ENCODE peak calls at places on chromosomes 6 and 20, in eight cellular contexts. T is Karpas-422, J is neural progenitor cell, S is tibial nerve, K is psoas muscle, B is thoracic aorta, P is stomach, Y is OCI-LY7. X is an unnamed sample.

GRCh38 chr6:14881399-14881798 is 364.5 kb upstream of the JARID2 start:
- DNase-seq in T (no peak), J (no peak), S (no peak), K (no peak), B (no peak), P (no peak), Y (no peak), X (no peak)

GRCh38 chr6:73694711-73695411 is 1.1 kb upstream of the CD109 start:
- DNase-seq in T (no peak), J (no peak), S (no peak), K (no peak), B (no peak), P (no peak), Y (no peak), X (no peak)

GRCh38 chr6:15358579-15359327 is 112.9 kb downstream of the JARID2 start:
- DNase-seq in T (no peak), J (no peak), S (no peak), K (no peak), B (no peak), P (no peak), Y (peak; percentile 35), X (no peak)

GRCh38 chr6:143449731-143450452 is 603 bp downstream of the ADAT2 start:
- DNase-seq in T (peak; percentile 78), J (peak; percentile 30), S (peak; percentile 11), K (peak; percentile 44), B (no peak), P (no peak), Y (peak; percentile 51), X (no peak)

GRCh38 chr20:52179331-52180166 is 12.0 kb downstream of the ZFP64 start:
- DNase-seq in T (no peak), J (no peak), S (no peak), K (no peak), B (no peak), P (no peak), Y (no peak), X (no peak)

GRCh38 chr20:2210646-2211556 is 84.9 kb upstream of the TGM3 start:
- DNase-seq in T (peak; percentile 69), J (peak; percentile 33), S (peak; percentile 25), K (no peak), B (no peak), P (no peak), Y (no peak), X (no peak)

GRCh38 chr6:11324453-11325023 is 92.1 kb upstream of the NEDD9 start:
- DNase-seq in T (no peak), J (no peak), S (no peak), K (no peak), B (no peak), P (no peak), Y (no peak), X (no peak)

GRCh38 chr6:41269716-41270115 is 16.8 kb downstream of the TREM1 start:
- DNase-seq in T (no peak), J (no peak), S (no peak), K (no peak), B (no peak), P (no peak), Y (no peak), X (no peak)

GRCh38 chr6:38906582-38906981 is 142.0 kb upstream of the GLP1R start:
- DNase-seq in T (no peak), J (no peak), S (no peak), K (no peak), B (no peak), P (no peak), Y (no peak), X (no peak)

GRCh38 chr6:113969888-113970807 is 800 bp downstream of the HDAC2 start:
- DNase-seq in T (peak; percentile 87), J (peak; percentile 80), S (peak; percentile 13), K (peak; percentile 74), B (no peak), P (peak; percentile 61), Y (peak; percentile 63), X (no peak)

GRCh38 chr6:139336488-139336887 is 38.0 kb downstream of the CITED2 start:
- DNase-seq in T (peak; percentile 93), J (no peak), S (no peak), K (peak; percentile 60), B (no peak), P (peak; percentile 50), Y (peak; percentile 30), X (no peak)

GRCh38 chr20:57712851-57713504 is 3.2 kb upstream of the PMEPA1 start:
- DNase-seq in T (no peak), J (no peak), S (no peak), K (no peak), B (no peak), P (no peak), Y (no peak), X (no peak)

GRCh38 chr6:25369043-25369442 is 89.9 kb downstream of the CARMIL1 start:
- DNase-seq in T (no peak), J (no peak), S (peak; percentile 35), K (no peak), B (no peak), P (no peak), Y (no peak), X (no peak)

GRCh38 chr20:54339093-54339492 is 131.2 kb downstream of the PFDN4 start:
- DNase-seq in T (no peak), J (no peak), S (no peak), K (no peak), B (no peak), P (no peak), Y (no peak), X (no peak)

GRCh38 chr20:45904583-45905504 is 7.1 kb downstream of the PLTP start:
- DNase-seq in T (no peak), J (no peak), S (no peak), K (peak; percentile 48), B (no peak), P (no peak), Y (no peak), X (no peak)

GRCh38 chr20:45905505-45906079 is 6.4 kb downstream of the PLTP start:
- DNase-seq in T (no peak), J (no peak), S (no peak), K (no peak), B (no peak), P (no peak), Y (no peak), X (no peak)

GRCh38 chr20:45898285-45898684 is 7.2 kb downstream of the CTSA start:
- DNase-seq in T (no peak), J (no peak), S (no peak), K (peak; percentile 54), B (no peak), P (no peak), Y (no peak), X (no peak)

GRCh38 chr20:45899041-45899835 is 8.1 kb downstream of the CTSA start:
- DNase-seq in T (no peak), J (no peak), S (no peak), K (no peak), B (no peak), P (no peak), Y (no peak), X (no peak)

DNA sequence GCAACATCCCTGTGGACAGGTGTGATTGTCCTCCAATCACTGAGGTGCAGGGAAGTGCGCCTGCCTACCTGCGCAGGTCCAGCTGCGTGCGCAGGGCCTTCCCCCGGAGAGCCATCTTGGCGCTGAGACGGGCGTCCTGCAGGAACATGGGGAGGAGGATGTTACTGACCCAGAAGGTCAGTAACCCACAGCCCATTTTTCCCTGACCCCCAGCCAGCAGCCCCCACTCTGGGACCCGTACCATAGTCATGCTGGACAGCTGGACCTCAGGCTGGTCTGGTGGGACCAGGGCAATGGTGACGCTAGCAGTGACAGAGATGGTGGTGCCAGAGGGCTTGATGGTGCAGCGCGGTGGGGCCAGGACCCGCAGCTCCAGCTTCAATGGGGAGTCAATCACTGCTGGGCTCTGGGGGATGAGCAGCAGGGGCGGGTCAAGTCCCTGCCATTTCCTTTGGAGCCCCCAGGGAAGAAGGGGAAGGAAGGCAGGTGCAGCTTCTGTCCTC is 9.7 kb downstream of the PLTP start:
- DNase-seq in T (peak; percentile 89), J (no peak), S (no peak), K (peak; percentile 36), B (no peak), P (no peak), Y (no peak), X (no peak)
- H3K36me3 ChIP-seq in T (peaks cover 3% of the 10 kb centered on the region), J (no peaks in the 10 kb centered on the region), S (no peaks in the 10 kb centered on the region), K (peaks cover 45% of the 10 kb centered on the region), B (peaks cover 17% of the 10 kb centered on the region), P (peaks cover 3% of the 10 kb centered on the region), Y (no peaks in the 10 kb centered on the region), X (no peaks in the 10 kb centered on the region)

GRCh38 chr6:79622353-79622752 is 8.8 kb upstream of the SH3BGRL2 start:
- DNase-seq in T (no peak), J (no peak), S (no peak), K (no peak), B (no peak), P (no peak), Y (no peak), X (no peak)

GRCh38 chr6:79617521-79617941 is 13.6 kb upstream of the SH3BGRL2 start:
- DNase-seq in T (no peak), J (no peak), S (no peak), K (no peak), B (no peak), P (no peak), Y (no peak), X (no peak)

GRCh38 chr6:79627422-79627821 is 3.7 kb upstream of the SH3BGRL2 start:
- DNase-seq in T (no peak), J (no peak), S (no peak), K (no peak), B (no peak), P (no peak), Y (no peak), X (no peak)

GRCh38 chr6:79625746-79626145 is 5.4 kb upstream of the SH3BGRL2 start:
- DNase-seq in T (no peak), J (no peak), S (no peak), K (no peak), B (no peak), P (no peak), Y (no peak), X (no peak)

GRCh38 chr6:79621579-79621978 is 9.6 kb upstream of the SH3BGRL2 start:
- DNase-seq in T (no peak), J (no peak), S (no peak), K (no peak), B (no peak), P (no peak), Y (no peak), X (no peak)
- H3K27ac ChIP-seq in T (no peak overlapping the region), J (no peak overlapping the region), S (no peak overlapping the region), K (no peak overlapping the region), B (no peak overlapping the region), P (no peak overlapping the region), Y (no peak overlapping the region), X (no peak overlapping the region)

GRCh38 chr6:36915599-36915998 is 29.8 kb downstream of the C6orf89 start:
- DNase-seq in T (no peak), J (no peak), S (no peak), K (no peak), B (no peak), P (no peak), Y (no peak), X (no peak)
- H3K36me3 ChIP-seq in T (peaks cover 11% of the 10 kb centered on the region), J (no peaks in the 10 kb centered on the region), S (no peaks in the 10 kb centered on the region), K (peaks cover 98% of the 10 kb centered on the region), B (peaks cover 25% of the 10 kb centered on the region), P (peaks cover 37% of the 10 kb centered on the region), Y (peaks cover 33% of the 10 kb centered on the region), X (no peaks in the 10 kb centered on the region)

DNA sequence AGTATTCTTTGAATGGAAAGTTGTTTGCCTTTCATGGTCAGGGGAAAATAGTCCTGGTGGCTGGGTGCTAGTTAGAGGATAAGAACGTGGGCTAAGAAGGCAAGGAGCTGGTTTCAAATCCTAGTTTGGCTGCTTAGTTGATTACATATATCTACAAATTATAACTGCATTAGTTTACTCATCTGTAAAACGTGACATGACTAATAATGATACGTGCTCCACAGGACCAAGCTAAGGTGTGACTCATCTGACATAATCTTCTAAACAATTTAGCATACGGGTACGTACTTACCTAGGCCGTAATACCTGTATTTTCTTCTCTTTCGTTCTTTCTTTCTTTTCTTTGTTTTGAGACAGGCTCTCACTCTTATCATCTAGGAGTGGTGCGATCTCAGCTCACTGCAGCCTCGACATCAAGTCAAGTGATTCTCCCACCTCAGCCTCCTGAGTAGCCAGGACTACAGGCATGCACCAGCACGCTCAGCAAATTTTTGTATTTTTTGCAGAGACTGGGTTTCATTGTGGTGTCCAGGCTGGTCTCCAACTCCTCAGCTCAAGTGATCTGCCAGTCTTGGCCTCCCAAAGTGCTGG is 1274.2 kb upstream of the GJE1 start:
- DNase-seq in T (no peak), J (no peak), S (no peak), K (no peak), B (no peak), P (no peak), Y (no peak), X (no peak)
- H3K27ac ChIP-seq in T (no peak overlapping the region), J (no peak overlapping the region), S (peak overlapping the region; percentile 64), K (no peak overlapping the region), B (peak overlapping the region; percentile 18), P (no peak overlapping the region), Y (no peak overlapping the region), X (peak overlapping the region; percentile 72)

X was measured in esophagus squamous epithelium.